ENCODE peak calls at places on chromosome 3, in six cellular contexts. Q, B, V, Z, G and M are unnamed samples.

GRCh38 chr3:131083190-131083863 is 56.6 kb downstream of the NEK11 start:
- DNase-seq in Z (peak), V (no peak), G (peak), Q (no peak), B (peak), M (no peak)

GRCh38 chr3:119350114-119350513 is 55.9 kb downstream of the ARHGAP31 start:
- DNase-seq in G (no peak), Q (no peak), V (no peak), Z (no peak), B (peak), M (no peak)

GRCh38 chr3:53026423-53027162 is 19.3 kb downstream of the SFMBT1 start:
- DNase-seq in G (no peak), Q (no peak), V (no peak), Z (no peak), B (no peak), M (no peak)

GRCh38 chr3:50662408-50662807 is 12.3 kb upstream of the DOCK3 start:
- DNase-seq in Q (no peak), B (no peak), G (no peak), V (no peak), Z (no peak), M (no peak)

GRCh38 chr3:74217467-74217866 is 397.0 kb downstream of the CNTN3 start:
- DNase-seq in V (no peak), Q (no peak), B (no peak), G (no peak), Z (no peak), M (no peak)

GRCh38 chr3:14213066-14213774 is 34.6 kb downstream of the LSM3 start:
- DNase-seq in Q (no peak), Z (no peak), G (no peak), V (no peak), B (no peak), M (no peak)

GRCh38 chr3:39531681-39532080 is 64.2 kb downstream of the MOBP start:
- DNase-seq in V (no peak), Z (no peak), Q (no peak), G (no peak), B (no peak), M (no peak)

GRCh38 chr3:42667523-42668402 is 14.3 kb downstream of the ZBTB47 start:
- DNase-seq in Q (no peak), B (no peak), Z (no peak), G (no peak), V (no peak), M (no peak)

GRCh38 chr3:138093721-138094120 is 21.7 kb downstream of the DZIP1L start:
- DNase-seq in G (no peak), Z (no peak), V (no peak), Q (no peak), B (no peak), M (no peak)

GRCh38 chr3:190382082-190382481 is 5.9 kb upstream of the CLDN16 start:
- DNase-seq in B (no peak), G (no peak), Z (no peak), Q (no peak), V (no peak), M (no peak)

GRCh38 chr3:41000471-41000870 is 198.8 kb upstream of the CTNNB1 start:
- DNase-seq in Z (no peak), V (no peak), B (no peak), Q (no peak), G (no peak), M (no peak)

GRCh38 chr3:23667536-23668429 is 138.0 kb upstream of the UBE2E1 start:
- DNase-seq in B (no peak), Z (no peak), G (no peak), Q (no peak), V (peak), M (no peak)

GRCh38 chr3:63877737-63878393 is 14.2 kb downstream of the ATXN7 start:
- DNase-seq in V (no peak), G (no peak), B (no peak), Q (no peak), Z (no peak), M (no peak)

GRCh38 chr3:116341916-116342315 is 103.4 kb downstream of the LSAMP start:
- DNase-seq in G (no peak), Q (no peak), V (no peak), Z (no peak), B (no peak), M (no peak)

GRCh38 chr3:46361408-46362283 is 7.7 kb downstream of the CCR2 start:
- DNase-seq in G (no peak), Q (no peak), Z (no peak), B (no peak), V (no peak), M (no peak)

GRCh38 chr3:78204977-78205376 is 1165.1 kb downstream of the ROBO2 start:
- DNase-seq in Q (no peak), G (peak), V (no peak), Z (no peak), B (no peak), M (no peak)

GRCh38 chr3:12875857-12876451 is 34.6 kb upstream of the RPL32 start:
- DNase-seq in Q (peak), B (peak), V (no peak), Z (peak), G (peak), M (peak)

GRCh38 chr3:30774062-30774461 is 120.4 kb downstream of the GADL1 start:
- DNase-seq in B (no peak), V (no peak), G (no peak), Z (no peak), Q (no peak), M (no peak)

GRCh38 chr3:51942603-51943450 is 664 bp downstream of the PARP3 start:
- DNase-seq in G (no peak), V (no peak), Z (peak), B (no peak), Q (no peak), M (peak)

GRCh38 chr3:138768126-138768525 is 66.6 kb downstream of the PIK3CB start:
- DNase-seq in G (no peak), V (no peak), Q (no peak), B (no peak), Z (no peak), M (no peak)

GRCh38 chr3:155232605-155233004 is 60.9 kb downstream of the STRIT1 start:
- DNase-seq in B (no peak), Q (no peak), Z (peak), G (no peak), V (no peak), M (no peak)

GRCh38 chr3:72077473-72078259 is 292.7 kb upstream of the PROK2 start:
- DNase-seq in Z (no peak), V (no peak), G (no peak), B (no peak), Q (no peak), M (no peak)

GRCh38 chr3:123167686-123168085 is 34.1 kb upstream of the SEC22A start:
- DNase-seq in B (no peak), G (no peak), Q (no peak), Z (no peak), V (no peak), M (no peak)

GRCh38 chr3:99817047-99817436 is 620 bp upstream of the CMSS1 start:
- DNase-seq in V (no peak), B (peak), Q (no peak), Z (no peak), G (no peak), M (no peak)

GRCh38 chr3:22175899-22176298 is 424.9 kb upstream of the ZNF385D start:
- DNase-seq in G (no peak), V (peak), Q (no peak), B (no peak), Z (no peak), M (no peak)

GRCh38 chr3:62445267-62445666 is 71.9 kb upstream of the FEZF2 start:
- DNase-seq in G (no peak), B (no peak), Z (no peak), V (no peak), Q (no peak), M (no peak)

GRCh38 chr3:135237371-135237770 is 442.3 kb downstream of the EPHB1 start:
- DNase-seq in V (no peak), Z (no peak), B (no peak), Q (no peak), G (no peak), M (no peak)
- TF ChIP-seq CTCF in V (no peak), Z (no peak), B (no peak), Q (no peak), G (no peak), M (no peak)

GRCh38 chr3:38040400-38040799 is 1.4 kb downstream of the DLEC1 start:
- DNase-seq in G (no peak), V (no peak), B (no peak), Z (no peak), Q (no peak), M (no peak)

GRCh38 chr3:38038447-38038911 is 529 bp upstream of the DLEC1 start:
- DNase-seq in Q (no peak), V (no peak), B (no peak), G (no peak), Z (no peak), M (no peak)

GRCh38 chr3:38039101-38039898 is at the start of gene DLEC1:
- DNase-seq in G (peak), B (peak), Q (peak), Z (peak), V (no peak), M (peak)

GRCh38 chr3:38036906-38037305 is 2.1 kb upstream of the DLEC1 start:
- DNase-seq in Q (no peak), B (no peak), V (no peak), Z (no peak), G (no peak), M (no peak)

GRCh38 chr3:38039899-38040261 is 872 bp downstream of the DLEC1 start:
- DNase-seq in B (no peak), G (no peak), Z (peak), V (no peak), Q (no peak), M (peak)
- TF ChIP-seq CTCF in B (no peak), G (peak), Z (peak), V (no peak), Q (no peak), M (peak)

GRCh38 chr3:120622870-120623718 is 27.0 kb downstream of the NDUFB4 start:
- DNase-seq in Q (no peak), G (no peak), B (peak), V (peak), Z (no peak), M (no peak)
- TF ChIP-seq CTCF in Q (no peak), G (no peak), B (peak), V (peak), Z (no peak), M (no peak)

DNA sequence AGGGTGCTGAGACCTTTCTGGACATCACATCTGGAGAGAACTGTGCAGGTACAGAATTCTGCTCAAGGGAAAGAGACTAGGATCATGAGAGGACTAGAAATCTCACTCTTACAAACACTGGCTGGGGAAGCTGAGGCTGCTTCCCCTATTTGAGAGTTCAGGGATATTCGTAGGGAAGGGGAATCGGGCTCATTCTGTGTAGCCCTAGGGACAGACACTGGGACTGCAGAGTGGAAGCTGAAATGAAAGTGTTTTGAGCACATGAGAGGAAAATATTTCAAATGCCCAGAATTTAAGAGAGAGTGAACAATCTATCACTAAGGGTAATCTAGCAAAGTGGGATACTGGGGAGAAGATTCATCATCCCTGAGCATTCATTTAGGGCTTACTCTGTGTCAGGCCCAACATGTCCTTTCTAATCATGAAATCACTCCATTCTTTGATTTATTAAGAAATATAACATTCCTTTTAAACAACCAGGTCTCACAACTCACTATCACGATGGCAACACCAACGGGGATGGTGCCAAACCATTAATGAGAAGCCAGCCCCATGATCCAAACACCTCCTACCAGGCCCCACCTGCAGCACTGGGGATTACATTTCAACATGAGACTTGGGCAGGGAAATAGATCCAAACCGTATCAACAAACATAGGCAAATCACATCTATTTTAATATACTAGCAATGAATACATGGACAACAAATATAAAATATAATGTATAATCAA is 63.0 kb downstream of the CPN2 start:
- DNase-seq in G (no peak), B (no peak), Q (no peak), V (no peak), Z (no peak), M (no peak)
- TF ChIP-seq CTCF in G (no peak), B (no peak), Q (peak), V (no peak), Z (no peak), M (no peak)

DNA sequence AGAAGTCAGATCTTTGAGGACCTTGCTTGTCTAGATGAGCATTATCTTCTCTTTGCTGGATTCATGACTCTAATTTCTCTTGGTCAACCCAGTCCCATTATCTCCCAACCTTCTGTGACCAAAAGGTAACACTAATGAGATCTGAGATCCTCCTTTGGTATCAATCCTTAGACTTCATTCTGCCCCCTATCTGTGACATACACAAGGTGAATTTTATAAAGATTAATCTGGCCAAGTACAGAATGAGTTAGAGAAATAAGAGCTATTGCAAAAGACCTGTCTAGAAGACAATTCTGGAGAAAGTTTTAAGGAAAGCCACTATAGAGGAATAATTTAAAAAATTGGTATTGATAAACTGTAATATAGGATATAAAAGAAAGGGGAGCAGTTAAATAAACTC is 113.8 kb upstream of the KCNMB2 start:
- DNase-seq in Z (no peak), Q (no peak), V (no peak), G (no peak), B (no peak), M (no peak)
- TF ChIP-seq CTCF in Z (no peak), Q (peak), V (no peak), G (no peak), B (peak), M (no peak)

GRCh38 chr3:73206006-73206405 is 144.5 kb downstream of the EBLN2 start:
- DNase-seq in Z (no peak), V (no peak), G (no peak), Q (no peak), B (no peak), M (no peak)

GRCh38 chr3:73210759-73211158 is 149.3 kb downstream of the EBLN2 start:
- DNase-seq in Q (no peak), G (no peak), V (no peak), Z (no peak), B (no peak), M (no peak)

GRCh38 chr3:73203633-73204032 is 142.2 kb downstream of the EBLN2 start:
- DNase-seq in V (no peak), G (no peak), Z (no peak), B (no peak), Q (no peak), M (no peak)

GRCh38 chr3:73204841-73205240 is 143.4 kb downstream of the EBLN2 start:
- DNase-seq in B (no peak), V (no peak), Q (no peak), Z (no peak), G (no peak), M (no peak)

DNA sequence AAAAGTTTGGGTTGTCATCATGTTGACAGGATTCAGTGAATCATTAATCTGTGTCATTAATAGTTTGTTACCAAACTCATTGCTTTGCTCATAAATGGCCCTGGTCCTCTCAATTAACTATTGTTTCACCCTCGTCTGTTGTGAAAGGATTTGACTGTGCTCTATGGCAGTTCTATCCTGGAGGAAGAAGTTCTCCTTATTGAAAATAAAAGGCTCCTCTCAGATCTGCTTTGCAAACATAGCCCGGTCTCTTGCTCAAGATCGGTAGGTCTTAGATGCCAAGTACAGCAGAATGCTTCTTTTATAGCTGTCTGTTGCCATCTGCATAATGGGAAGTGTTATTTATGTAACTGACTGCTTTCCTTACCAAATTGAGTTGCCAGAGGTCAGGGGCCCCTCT is 146.5 kb downstream of the EBLN2 start:
- DNase-seq in Q (no peak), Z (no peak), B (no peak), G (no peak), V (no peak), M (no peak)
- TF ChIP-seq CTCF in Q (no peak), Z (no peak), B (no peak), G (no peak), V (no peak), M (no peak)